ENCODE peak calls at places on chromosomes 11 and 22, in eight cellular contexts. G is heart left ventricle, A is IMR-90, Y is sigmoid colon, Q is breast epithelium, L is A549, D is right lobe of liver, N is body of pancreas. C is an unnamed sample. For H3K4me1, the result is how much of the 10 kb centered on the place peaks cover.

GRCh38 chr22:44243761-44244160 is 63.0 kb downstream of the PARVG start:
- DNase-seq in D (no peak), L (no peak), G (no peak), A (no peak), N (no peak), Q (no peak), Y (no peak), C (peak)

GRCh38 chr22:46056169-46057041 is 79.4 kb upstream of the WNT7B start:
- DNase-seq in L (no peak), N (peak), A (no peak), G (peak), Y (peak), D (peak), Q (peak), C (no peak)

GRCh38 chr11:16610213-16610737 is 128.2 kb upstream of the C11orf58 start:
- DNase-seq in Y (no peak), N (no peak), A (no peak), G (no peak), Q (no peak), L (no peak), D (no peak), C (no peak)

GRCh38 chr11:105181521-105181920 is 42.0 kb upstream of the CARD18 start:
- DNase-seq in G (no peak), Y (no peak), A (peak), Q (no peak), N (no peak), D (no peak), L (no peak), C (no peak)

GRCh38 chr11:134385774-134386565 is 26.1 kb downstream of the B3GAT1 start:
- DNase-seq in G (no peak), D (no peak), Q (no peak), N (no peak), L (no peak), Y (no peak), A (no peak), C (no peak)

GRCh38 chr22:27004434-27004833 is 347.0 kb downstream of the MIAT start:
- DNase-seq in L (no peak), A (no peak), D (no peak), G (no peak), Q (no peak), Y (no peak), N (no peak), C (no peak)

GRCh38 chr11:15688351-15688792 is 573.6 kb downstream of the INSC start:
- DNase-seq in G (peak), N (no peak), Q (no peak), D (no peak), Y (no peak), L (no peak), A (peak), C (peak)

GRCh38 chr11:73971175-73971719 is 11.4 kb downstream of the UCP2 start:
- DNase-seq in N (no peak), Y (no peak), L (no peak), D (no peak), G (no peak), A (no peak), Q (peak), C (no peak)

GRCh38 chr22:40345801-40346177 is 511 bp upstream of the ADSL start:
- DNase-seq in G (peak), N (peak), L (no peak), Y (no peak), A (no peak), D (peak), Q (no peak), C (peak)

GRCh38 chr11:126917531-126918204 is 82.9 kb downstream of the KIRREL3 start:
- DNase-seq in L (peak), D (no peak), Q (no peak), N (no peak), Y (no peak), G (no peak), A (peak), C (no peak)

GRCh38 chr11:6505577-6506240 is 8.6 kb downstream of the DNHD1 start:
- DNase-seq in L (peak), N (peak), Q (no peak), Y (no peak), D (no peak), A (peak), G (no peak), C (no peak)

GRCh38 chr22:47088480-47089145 is 326.2 kb downstream of the TBC1D22A start:
- DNase-seq in Q (no peak), A (peak), N (no peak), D (no peak), G (no peak), L (no peak), Y (no peak), C (no peak)

GRCh38 chr22:44404341-44405020 is 91.7 kb upstream of the SHISAL1 start:
- DNase-seq in G (no peak), L (no peak), N (no peak), A (no peak), D (no peak), Q (no peak), Y (peak), C (no peak)

GRCh38 chr22:44386386-44387035 is 73.8 kb upstream of the SHISAL1 start:
- DNase-seq in L (no peak), Q (no peak), N (no peak), Y (peak), A (no peak), G (peak), D (peak), C (no peak)

GRCh38 chr11:43130616-43131015 is 181.2 kb upstream of the API5 start:
- DNase-seq in Y (no peak), Q (no peak), G (no peak), D (no peak), L (no peak), A (no peak), N (no peak), C (peak)

GRCh38 chr11:130798280-130798679 is 118.0 kb downstream of the SNX19 start:
- DNase-seq in N (no peak), L (peak), A (peak), Y (no peak), D (no peak), G (no peak), Q (no peak), C (no peak)

DNA sequence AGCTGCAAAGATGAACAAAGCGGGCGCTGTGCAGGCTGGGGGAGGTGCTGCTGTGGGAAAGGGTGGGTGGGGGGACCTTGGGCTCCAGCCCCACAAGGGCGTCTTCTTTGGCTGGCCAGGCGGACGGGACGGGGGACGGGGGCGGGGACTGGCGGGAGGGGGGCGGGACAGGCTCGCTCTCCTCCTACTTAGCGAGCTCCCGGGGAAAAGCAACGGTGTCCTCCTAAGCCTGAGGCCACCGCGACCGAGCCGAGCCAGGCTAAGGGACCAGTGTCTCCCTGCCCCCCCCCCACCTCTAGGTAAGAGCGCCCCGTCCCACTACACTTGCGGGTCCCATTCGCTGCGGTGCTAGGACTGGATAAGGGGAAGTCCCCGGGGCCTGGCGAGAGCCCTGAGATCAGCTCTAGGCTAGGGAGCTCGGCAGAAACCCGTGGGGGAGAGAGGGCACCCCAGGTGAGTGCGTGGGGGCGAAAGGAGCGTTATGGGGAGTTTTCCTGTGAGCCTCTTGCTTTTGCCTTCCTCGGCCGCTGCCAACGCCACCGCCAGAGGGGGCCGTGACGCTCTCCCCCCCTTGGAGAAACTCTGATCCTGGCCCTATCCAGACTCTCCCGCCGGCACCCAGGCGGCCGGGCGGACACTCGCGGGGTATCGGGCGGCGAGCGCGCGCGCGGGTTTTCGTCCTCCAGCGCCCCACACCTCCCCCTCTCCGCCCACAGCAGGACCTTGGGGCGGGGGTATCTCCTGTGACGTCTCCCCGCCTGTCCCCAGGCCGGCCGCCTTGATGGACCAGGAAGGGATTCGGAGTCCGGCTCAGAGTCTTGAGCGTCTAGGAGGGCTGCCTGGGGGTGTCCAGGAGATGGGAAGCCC is at the start of gene PHLDB1:
- DNase-seq in Y (peak), D (peak), L (peak), A (peak), N (peak), G (peak), Q (no peak), C (peak)
- TF ChIP-seq POLR2A in Y (peak), D (no peak), L (peak), A (peak), N (peak), G (no peak), Q (no peak), C (peak)

GRCh38 chr11:128551641-128552335 is 35.6 kb downstream of the ETS1 start:
- DNase-seq in L (no peak), G (no peak), N (no peak), D (no peak), A (no peak), Q (no peak), Y (no peak), C (no peak)

GRCh38 chr11:128555606-128556005 is 31.8 kb downstream of the ETS1 start:
- DNase-seq in Q (no peak), Y (no peak), D (no peak), L (peak), A (no peak), N (no peak), G (no peak), C (no peak)

GRCh38 chr11:128553662-128554392 is 33.5 kb downstream of the ETS1 start:
- DNase-seq in G (no peak), A (peak), Y (no peak), D (no peak), Q (no peak), L (peak), N (no peak), C (no peak)

GRCh38 chr11:128550967-128551522 is 36.3 kb downstream of the ETS1 start:
- DNase-seq in L (no peak), Q (no peak), G (no peak), D (no peak), N (no peak), Y (peak), A (no peak), C (no peak)

GRCh38 chr11:128552783-128553661 is 34.3 kb downstream of the ETS1 start:
- DNase-seq in A (peak), G (no peak), Q (no peak), D (no peak), L (no peak), N (no peak), Y (no peak), C (no peak)
- H3K27ac ChIP-seq in A (no peak), G (no peak), Q (peak), D (peak), L (no peak), N (no peak), Y (peak), C (no peak)

DNA sequence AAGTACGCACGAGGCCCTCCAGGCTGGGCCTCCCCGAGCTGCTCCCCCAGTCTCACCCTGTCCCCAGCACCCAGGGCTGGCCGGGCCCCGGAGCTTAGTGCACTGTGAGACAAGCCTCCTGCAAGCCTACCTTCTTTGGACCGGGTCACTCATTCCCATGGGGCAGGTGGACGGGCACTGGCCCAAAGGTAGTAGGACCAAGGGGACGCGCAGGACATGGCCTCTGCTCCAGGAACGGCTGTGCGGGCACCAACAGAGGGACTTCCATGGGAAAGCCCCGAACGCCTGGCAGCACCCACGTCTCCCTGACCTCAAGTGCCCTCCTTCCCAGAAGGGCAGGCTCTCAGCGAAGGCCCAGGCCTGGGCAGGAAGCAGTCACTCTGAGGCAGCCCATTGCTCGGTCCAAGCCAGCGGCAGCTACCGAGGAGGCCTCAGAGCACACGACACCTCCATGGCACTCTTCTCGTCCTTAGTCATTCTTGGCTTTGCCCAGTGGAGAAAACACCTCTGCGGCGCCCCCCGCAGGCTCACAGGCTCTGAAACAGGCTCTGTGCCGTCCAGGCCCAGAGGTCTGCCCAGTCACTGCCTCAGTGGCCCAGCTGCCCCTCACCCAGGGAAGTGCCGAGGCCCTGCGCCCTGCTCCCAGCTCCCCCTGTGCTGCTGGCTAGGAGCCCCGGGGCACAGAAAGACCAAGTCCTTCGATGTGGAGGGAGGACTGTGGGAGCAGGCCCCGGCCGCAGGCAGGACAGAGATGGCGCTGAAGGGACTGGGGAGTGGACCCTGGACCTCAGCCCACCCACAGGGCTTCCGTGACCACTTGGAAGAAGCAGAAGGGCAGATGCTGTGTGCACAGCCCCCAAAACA is 3.8 kb downstream of the MOB2 start:
- DNase-seq in Y (peak), Q (no peak), N (no peak), D (peak), L (no peak), A (no peak), G (peak), C (no peak)
- H3K4me1 ChIP-seq in Y (half or more), Q (under half), N (under half), D (under half), L (under half), A (under half), G (under half), C (under half)

DNA sequence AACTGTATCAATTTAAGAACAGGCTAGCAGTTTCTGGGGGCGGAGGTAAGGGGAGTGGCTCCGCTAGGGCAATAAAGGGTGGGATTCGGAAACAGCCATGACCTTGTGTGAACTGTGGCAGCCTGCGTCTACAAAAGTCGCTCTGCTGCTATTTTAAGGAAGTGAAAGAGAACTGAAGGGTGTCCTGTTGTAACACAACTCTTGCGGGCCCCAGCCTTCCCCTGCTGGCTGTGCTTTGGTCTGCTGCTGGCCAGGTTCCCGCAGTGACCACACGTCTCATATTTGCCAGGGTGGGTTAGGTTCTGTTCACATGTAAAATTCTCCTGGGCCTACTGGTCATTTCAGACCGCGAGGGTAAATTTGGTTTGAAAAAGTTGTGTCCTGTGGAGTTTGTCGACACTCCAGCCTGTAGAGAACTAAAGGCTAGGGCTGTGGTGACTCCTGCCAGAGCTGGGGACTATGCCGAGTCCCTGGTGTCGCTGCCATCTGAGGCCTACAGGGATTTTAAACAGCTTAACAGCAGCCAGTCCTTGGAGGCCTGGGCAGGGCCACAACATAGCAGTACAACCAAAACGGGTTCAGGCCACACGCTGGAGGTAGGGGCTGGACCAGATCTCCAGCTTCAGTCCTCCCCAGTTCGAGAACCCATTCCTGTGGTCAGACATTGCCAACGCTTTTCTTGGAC is 1.1 kb upstream of the PPFIBP2 start:
- DNase-seq in Y (peak), N (peak), D (peak), G (peak), A (no peak), Q (peak), L (no peak), C (peak)
- TF ChIP-seq POLR2A in Y (no peak), N (no peak), D (peak), G (no peak), A (no peak), Q (no peak), L (no peak), C (peak)

GRCh38 chr22:38226853-38227649 is 25.3 kb downstream of the MAFF start:
- DNase-seq in A (no peak), N (no peak), L (no peak), D (no peak), Y (no peak), G (no peak), Q (no peak), C (no peak)
- H3K27ac ChIP-seq in A (no peak), N (no peak), L (peak), D (no peak), Y (no peak), G (no peak), Q (peak), C (no peak)

C was measured in adrenal gland.